ENCODE peak calls at places on chromosome 11, in five cellular contexts. Z is GM12865, C is neural crest cell, K is mesothelial cell of epicardium, G is transverse colon. J is an unnamed sample.

GRCh38 chr11:6531267-6531752 is 34.2 kb downstream of the DNHD1 start:
- DNase-seq in Z (peak), C (peak), K (no peak), G (no peak), J (no peak)

GRCh38 chr11:22466809-22467208 is 128.6 kb downstream of the SLC17A6 start:
- DNase-seq in Z (no peak), C (no peak), K (no peak), G (no peak), J (no peak)

GRCh38 chr11:102047305-102047924 is at the start of gene CFAP300:
- DNase-seq in Z (peak), C (peak), K (peak), G (peak), J (peak)

GRCh38 chr11:59698506-59698905 is 15.1 kb downstream of the OR10V1 start:
- DNase-seq in Z (no peak), C (no peak), K (no peak), G (no peak), J (no peak)

GRCh38 chr11:45713573-45713972 is 48.2 kb upstream of the CHST1 start:
- DNase-seq in Z (no peak), C (no peak), K (no peak), G (no peak), J (no peak)

GRCh38 chr11:11456896-11457295 is 103.8 kb upstream of the CSNK2A3 start:
- DNase-seq in Z (no peak), C (no peak), K (no peak), G (no peak), J (no peak)

GRCh38 chr11:35623708-35624168 is 5.5 kb downstream of the FJX1 start:
- DNase-seq in Z (no peak), C (no peak), K (no peak), G (no peak), J (no peak)

GRCh38 chr11:126497581-126498109 is 142.2 kb downstream of the ST3GAL4 start:
- DNase-seq in Z (no peak), C (no peak), K (no peak), G (no peak), J (no peak)

GRCh38 chr11:102254047-102254446 is 63.2 kb upstream of the BIRC3 start:
- DNase-seq in Z (no peak), C (no peak), K (no peak), G (no peak), J (no peak)

GRCh38 chr11:44555031-44555800 is 10.2 kb upstream of the CD82 start:
- DNase-seq in Z (no peak), C (no peak), K (no peak), G (no peak), J (no peak)

GRCh38 chr11:70699294-70700221 is 301.2 kb downstream of the CTTN start:
- DNase-seq in Z (peak), C (no peak), K (no peak), G (no peak), J (no peak)

GRCh38 chr11:76850815-76851214 is 9.9 kb upstream of the ACER3 start:
- DNase-seq in Z (no peak), C (no peak), K (no peak), G (no peak), J (no peak)

GRCh38 chr11:125335101-125335500 is 161.0 kb downstream of the FEZ1 start:
- DNase-seq in Z (no peak), C (no peak), K (no peak), G (no peak), J (no peak)

GRCh38 chr11:111665779-111666178 is 63.5 kb downstream of the SIK2 start:
- DNase-seq in Z (no peak), C (peak), K (no peak), G (no peak), J (no peak)

GRCh38 chr11:128716661-128717210 is 22.9 kb downstream of the FLI1 start:
- DNase-seq in Z (peak), C (no peak), K (no peak), G (peak), J (no peak)

GRCh38 chr11:2509481-2510001 is 64.7 kb downstream of the KCNQ1 start:
- DNase-seq in Z (no peak), C (no peak), K (no peak), G (peak), J (peak)

GRCh38 chr11:43845816-43846215 is 34.8 kb upstream of the ALKBH3 start:
- DNase-seq in Z (no peak), C (no peak), K (no peak), G (no peak), J (no peak)

GRCh38 chr11:132623496-132623895 is 908.8 kb downstream of the OPCML start:
- DNase-seq in Z (no peak), C (no peak), K (no peak), G (no peak), J (no peak)

GRCh38 chr11:118699508-118700220 is 20.2 kb upstream of the TREH start:
- DNase-seq in Z (no peak), C (no peak), K (no peak), G (no peak), J (no peak)

GRCh38 chr11:18844753-18845367 is 53.3 kb upstream of the PTPN5 start:
- DNase-seq in Z (peak), C (no peak), K (no peak), G (no peak), J (no peak)

GRCh38 chr11:61056566-61056965 is 45.7 kb upstream of the CD5 start:
- DNase-seq in Z (peak), C (no peak), K (no peak), G (no peak), J (no peak)

GRCh38 chr11:7869467-7869866 is 61.6 kb downstream of the OR10A6 start:
- DNase-seq in Z (no peak), C (no peak), K (no peak), G (no peak), J (no peak)

GRCh38 chr11:86469491-86470388 is 95.1 kb downstream of the CCDC81 start:
- DNase-seq in Z (no peak), C (no peak), K (no peak), G (no peak), J (no peak)

GRCh38 chr11:12111482-12112149 is 1.2 kb downstream of the MICAL2 start:
- DNase-seq in Z (no peak), C (no peak), K (no peak), G (no peak), J (no peak)

GRCh38 chr11:108685419-108686161 is 20.7 kb downstream of the DDX10 start:
- DNase-seq in Z (no peak), C (no peak), K (no peak), G (no peak), J (no peak)

GRCh38 chr11:28727254-28727653 is 619.1 kb downstream of the METTL15 start:
- DNase-seq in Z (no peak), C (no peak), K (no peak), G (no peak), J (no peak)

GRCh38 chr11:9738700-9739099 is 74.8 kb downstream of the SWAP70 start:
- DNase-seq in Z (no peak), C (no peak), K (no peak), G (no peak), J (no peak)

GRCh38 chr11:90423378-90423777 is 200.5 kb upstream of the CHORDC1 start:
- DNase-seq in Z (no peak), C (no peak), K (no peak), G (no peak), J (no peak)

GRCh38 chr11:14118047-14118446 is 155.5 kb downstream of the SPON1 start:
- DNase-seq in Z (no peak), C (no peak), K (no peak), G (no peak), J (no peak)

GRCh38 chr11:104531075-104531474 is 367.1 kb upstream of the PDGFD start:
- DNase-seq in Z (peak), C (no peak), K (no peak), G (no peak), J (no peak)
- TF ChIP-seq CTCF in Z (peak), C (peak), K (no peak), G (no peak), J (no peak)

DNA sequence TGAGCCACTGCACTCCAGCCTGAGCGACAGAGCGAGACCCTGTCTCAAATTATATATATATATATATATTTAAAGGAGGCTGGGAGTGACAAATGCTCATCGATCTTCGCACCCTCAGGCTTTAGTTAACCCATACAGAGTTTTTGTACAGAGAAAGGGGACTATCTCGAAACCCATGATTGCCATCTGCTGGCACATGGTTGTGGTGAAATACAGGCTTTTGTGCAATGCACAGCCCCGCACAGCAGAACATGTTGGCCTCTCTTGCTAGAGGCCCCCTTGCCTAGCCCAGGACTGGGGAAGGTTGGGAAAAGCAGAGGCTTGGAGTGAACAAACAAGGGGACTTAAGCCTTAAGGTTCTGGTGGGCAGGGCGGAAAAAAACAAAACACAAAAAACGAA is 3.6 kb downstream of the MYBPC3 start:
- DNase-seq in Z (peak), C (peak), K (no peak), G (no peak), J (no peak)
- TF ChIP-seq CTCF in Z (peak), C (peak), K (no peak), G (no peak), J (no peak)

GRCh38 chr11:115869780-115870431 is 365.7 kb upstream of the CADM1 start:
- DNase-seq in Z (peak), C (no peak), K (no peak), G (peak), J (no peak)
- TF ChIP-seq CTCF in Z (peak), C (peak), K (no peak), G (peak), J (no peak)

GRCh38 chr11:106288988-106289387 is 211.5 kb downstream of the AASDHPPT start:
- DNase-seq in Z (no peak), C (no peak), K (no peak), G (no peak), J (no peak)
- TF ChIP-seq CTCF in Z (no peak), C (no peak), K (no peak), G (no peak), J (no peak)

J was measured in activated B cell treated with CpG ODN at 0.5 μM for 24 hours.